ENCODE peak calls at places on chromosomes 7 and 10, in four cellular contexts. T, A, Q and E are unnamed samples.

GRCh38 chr7:127588019-127588696 is at the start of gene ARF5:
- DNase-seq in T (peak), A (peak), Q (peak), E (peak)

GRCh38 chr10:15245530-15245929 is 77.0 kb upstream of the NMT2 start:
- DNase-seq in T (no peak), A (no peak), Q (no peak), E (peak)

GRCh38 chr10:70984986-70985719 is 96.8 kb upstream of the PCBD1 start:
- DNase-seq in T (no peak), A (no peak), Q (no peak), E (no peak)

GRCh38 chr10:86671419-86671818 is 3.1 kb downstream of the LDB3 start:
- DNase-seq in T (no peak), A (no peak), Q (no peak), E (no peak)

GRCh38 chr7:32941996-32942782 is 15.1 kb upstream of the FKBP9 start:
- DNase-seq in T (no peak), A (peak), Q (peak), E (no peak)

GRCh38 chr10:113454341-113455061 is 98.4 kb upstream of the HABP2 start:
- DNase-seq in T (no peak), A (peak), Q (peak), E (peak)

GRCh38 chr7:1567082-1567771 is 2.6 kb downstream of the PSMG3 start:
- DNase-seq in T (peak), A (no peak), Q (no peak), E (no peak)

GRCh38 chr10:122675278-122675677 is 24.4 kb downstream of the C10orf120 start:
- DNase-seq in T (no peak), A (no peak), Q (no peak), E (no peak)

GRCh38 chr10:24153016-24153415 is 55.9 kb upstream of the KIAA1217 start:
- DNase-seq in T (no peak), A (no peak), Q (no peak), E (no peak)

GRCh38 chr10:102435098-102435497 is 2.7 kb upstream of the CUEDC2 start:
- DNase-seq in T (no peak), A (no peak), Q (no peak), E (no peak)

GRCh38 chr7:19051767-19052375 is 65.6 kb downstream of the TWIST1 start:
- DNase-seq in T (no peak), A (peak), Q (no peak), E (peak)

GRCh38 chr7:137932881-137933269 is 69.0 kb downstream of the CREB3L2 start:
- DNase-seq in T (no peak), A (no peak), Q (no peak), E (no peak)

GRCh38 chr7:96827701-96828100 is 118.1 kb upstream of the SEM1 start:
- DNase-seq in T (no peak), A (no peak), Q (no peak), E (no peak)